ENCODE peak calls at places on chromosomes 13 and 19, in eight cellular contexts. N, W, G, Y, F, M, X and P are unnamed samples.

GRCh38 chr13:80012281-80012680 is 328.6 kb downstream of the SPRY2 start:
- DNase-seq in N (no peak), W (no peak), G (no peak), Y (no peak), F (peak; percentile 31), M (no peak), X (peak; percentile 10), P (no peak)

GRCh38 chr13:23695711-23696512 is 125.7 kb downstream of the TNFRSF19 start:
- DNase-seq in N (no peak), W (no peak), G (peak; percentile 37), Y (peak; percentile 59), F (no peak), M (no peak), X (no peak), P (no peak)

GRCh38 chr19:49017666-49018351 is 918 bp upstream of the LHB start:
- DNase-seq in N (peak; percentile 49), W (no peak), G (peak; percentile 15), Y (peak; percentile 84), F (peak; percentile 64), M (peak; percentile 57), X (peak; percentile 44), P (no peak)

GRCh38 chr13:48094781-48095502 is at the start of gene MED4:
- DNase-seq in N (peak; percentile 97), W (peak; percentile 85), G (peak; percentile 96), Y (peak; percentile 97), F (peak; percentile 96), M (peak; percentile 90), X (peak; percentile 94), P (peak; percentile 98)

GRCh38 chr13:59444210-59444857 is 719.4 kb downstream of the DIAPH3 start:
- DNase-seq in N (no peak), W (no peak), G (no peak), Y (no peak), F (no peak), M (no peak), X (no peak), P (no peak)

GRCh38 chr19:43780706-43781525 is at the start of gene KCNN4:
- DNase-seq in N (peak; percentile 88), W (no peak), G (no peak), Y (peak; percentile 88), F (no peak), M (peak; percentile 68), X (no peak), P (no peak)

GRCh38 chr13:88617176-88617575 is 946.0 kb downstream of the SLITRK5 start:
- DNase-seq in N (no peak), W (no peak), G (no peak), Y (no peak), F (no peak), M (no peak), X (no peak), P (no peak)

GRCh38 chr13:43348397-43348796 is 325.0 kb downstream of the DNAJC15 start:
- DNase-seq in N (no peak), W (no peak), G (no peak), Y (no peak), F (no peak), M (peak; percentile 59), X (no peak), P (no peak)

GRCh38 chr19:40751065-40751923 is at the start of gene SNRPA:
- DNase-seq in N (peak; percentile 98), W (peak; percentile 94), G (peak; percentile 98), Y (peak; percentile 99), F (peak; percentile 98), M (peak; percentile 98), X (peak; percentile 98), P (peak; percentile 96)

GRCh38 chr19:53007200-53008054 is 6.3 kb upstream of the ERVV-1 start:
- DNase-seq in N (no peak), W (no peak), G (no peak), Y (no peak), F (no peak), M (no peak), X (no peak), P (no peak)

GRCh38 chr19:19463348-19464117 is 51.8 kb downstream of the TSSK6 start:
- DNase-seq in N (no peak), W (no peak), G (no peak), Y (no peak), F (peak; percentile 77), M (peak; percentile 59), X (peak; percentile 65), P (no peak)

GRCh38 chr13:72886272-72887062 is 104.5 kb downstream of the PIBF1 start:
- DNase-seq in N (no peak), W (no peak), G (no peak), Y (no peak), F (peak; percentile 76), M (no peak), X (no peak), P (no peak)

GRCh38 chr19:50820086-50820485 is 3.5 kb downstream of the KLK1 start:
- DNase-seq in N (peak; percentile 43), W (no peak), G (no peak), Y (peak; percentile 56), F (no peak), M (no peak), X (no peak), P (no peak)
- TF ChIP-seq CTCF in N (no peak), W (no peak), G (no peak), Y (no peak), F (no peak), M (no peak), X (no peak), P (no peak)

DNA sequence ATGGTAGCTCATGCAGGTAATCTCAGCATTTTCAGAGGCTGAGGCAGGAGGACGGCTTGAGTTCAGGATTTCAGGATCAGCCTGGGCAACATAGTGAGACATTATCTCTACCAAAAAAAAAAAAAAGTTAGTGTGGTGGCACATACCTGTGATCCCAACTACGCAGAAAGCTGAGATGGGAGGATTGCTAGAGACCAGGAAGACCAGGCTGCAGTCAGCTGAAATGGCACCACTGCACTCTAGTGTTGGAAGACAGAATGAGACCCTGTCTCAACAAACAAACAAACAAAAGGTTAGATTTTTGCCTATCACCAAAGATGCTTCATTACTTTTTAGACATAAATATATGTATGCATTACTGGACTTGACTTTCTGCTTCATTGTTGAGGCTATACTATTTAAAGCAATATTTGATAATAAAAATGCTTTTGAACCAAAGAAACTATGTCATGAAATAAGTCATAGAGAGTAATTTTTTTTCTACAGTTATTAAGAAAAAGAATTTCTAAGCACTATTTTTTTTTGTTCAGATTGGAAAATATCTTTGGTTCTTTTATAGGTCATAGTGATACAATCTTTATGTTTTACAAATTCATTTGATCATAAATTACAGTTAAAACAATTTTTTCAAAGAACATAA is 1180.1 kb upstream of the ATXN8OS start:
- DNase-seq in N (peak; percentile 6), W (no peak), G (no peak), Y (no peak), F (no peak), M (no peak), X (peak; percentile 10), P (no peak)
- TF ChIP-seq CTCF in N (no peak), W (no peak), G (no peak), Y (no peak), F (no peak), M (peak; percentile 70), X (peak; percentile 46), P (peak; percentile 83)

GRCh38 chr19:6767081-6767356 is 216 bp downstream of the SH2D3A start:
- DNase-seq in N (no peak), W (no peak), G (no peak), Y (no peak), F (no peak), M (no peak), X (no peak), P (no peak)

GRCh38 chr19:6766357-6767080 is 716 bp downstream of the SH2D3A start:
- DNase-seq in N (no peak), W (no peak), G (no peak), Y (no peak), F (no peak), M (no peak), X (no peak), P (no peak)

GRCh38 chr19:6768236-6768785 is 1.1 kb upstream of the SH2D3A start:
- DNase-seq in N (no peak), W (no peak), G (no peak), Y (peak; percentile 52), F (no peak), M (no peak), X (no peak), P (no peak)

GRCh38 chr19:6767357-6768235 is at the start of gene SH2D3A:
- DNase-seq in N (peak; percentile 98), W (no peak), G (peak; percentile 41), Y (peak; percentile 99), F (peak; percentile 49), M (peak; percentile 28), X (peak; percentile 49), P (peak; percentile 87)

DNA sequence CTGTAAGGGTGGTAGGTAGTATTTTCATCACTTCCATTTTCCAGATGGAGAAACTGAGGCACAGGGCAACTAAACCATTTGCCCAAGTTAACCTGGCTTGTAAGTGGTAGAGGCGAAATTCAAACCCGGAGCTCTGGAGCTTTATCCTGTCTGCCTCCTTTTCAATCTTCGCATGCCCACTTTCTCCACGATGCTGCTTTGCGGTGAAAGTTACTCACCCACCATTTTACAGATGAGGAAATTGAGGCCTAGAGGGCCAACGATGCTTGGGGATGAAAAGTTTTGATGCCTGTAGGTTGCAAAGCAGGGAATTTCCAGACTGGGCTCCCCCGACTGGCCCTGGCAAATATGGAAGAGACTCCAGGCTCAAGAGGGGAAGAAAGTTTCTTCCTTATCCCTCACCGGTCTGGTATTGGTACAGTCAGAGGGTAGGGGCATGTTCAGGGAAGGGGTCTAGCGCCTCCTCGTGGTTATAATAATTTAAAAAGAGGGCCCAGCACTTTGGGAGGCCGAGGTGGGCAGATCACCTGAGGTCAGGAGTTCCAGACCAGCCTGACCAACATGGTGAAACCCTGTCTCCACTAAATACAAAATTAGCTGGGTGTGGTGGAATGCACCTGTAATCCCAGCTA is 1.9 kb upstream of the SH2D3A start:
- DNase-seq in N (no peak), W (no peak), G (no peak), Y (no peak), F (peak; percentile 52), M (no peak), X (no peak), P (no peak)
- TF ChIP-seq CTCF in N (peak; percentile 35), W (peak; percentile 44), G (peak; percentile 9), Y (no peak), F (peak; percentile 27), M (peak; percentile 47), X (peak; percentile 22), P (peak; percentile 61)

DNA sequence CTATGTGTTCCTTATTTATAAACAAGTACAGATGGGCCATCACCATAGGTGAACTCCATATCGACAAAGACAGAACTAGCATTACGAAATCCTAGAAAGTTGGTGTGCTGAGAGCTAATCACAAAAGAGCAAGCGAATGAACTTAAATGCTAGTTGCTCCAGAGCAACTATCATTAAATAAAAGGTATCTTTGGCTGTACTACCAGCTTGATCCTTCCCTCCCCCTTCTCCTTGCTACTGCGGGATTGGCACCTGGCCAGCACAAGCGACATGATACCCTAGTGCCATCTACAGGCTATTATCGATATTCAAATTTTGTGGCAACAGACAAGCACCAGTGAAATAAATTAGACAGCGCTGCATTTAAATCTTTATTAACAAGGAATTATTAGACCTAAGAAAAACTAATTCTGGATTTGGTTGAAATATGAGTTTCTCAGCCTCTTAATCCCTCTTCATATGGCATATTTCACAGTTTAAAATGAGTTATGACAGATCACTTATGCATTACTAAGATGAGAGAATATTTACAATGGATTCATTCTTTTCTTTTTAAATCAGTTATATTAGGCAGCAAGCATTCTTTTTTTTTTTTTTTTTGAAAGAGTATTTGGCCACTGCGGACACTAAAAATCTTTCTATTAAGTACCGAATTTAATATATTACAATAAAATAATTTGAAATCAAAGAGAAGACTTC is 5.8 kb downstream of the PCDH9 start:
- DNase-seq in N (peak; percentile 64), W (peak; percentile 68), G (peak; percentile 66), Y (peak; percentile 76), F (peak; percentile 92), M (peak; percentile 71), X (peak; percentile 65), P (peak; percentile 76)
- TF ChIP-seq CTCF in N (peak; percentile 66), W (peak; percentile 72), G (peak; percentile 55), Y (no peak), F (peak; percentile 65), M (peak; percentile 70), X (peak; percentile 70), P (peak; percentile 85)

GRCh38 chr19:17005000-17005399 is 21.6 kb downstream of the CPAMD8 start:
- DNase-seq in N (no peak), W (no peak), G (no peak), Y (no peak), F (no peak), M (no peak), X (no peak), P (no peak)
- TF ChIP-seq CTCF in N (no peak), W (peak; percentile 5), G (no peak), Y (no peak), F (no peak), M (peak; percentile 6), X (no peak), P (peak; percentile 27)